ENCODE peak calls at places on chromosomes 1 and 21, in seven cellular contexts. One of them, this sample, is unnamed. For H3K27me3, the result is how much of the 10 kb centered on the place peaks cover.

GRCh38 chr1:223129229-223129851 is 13.7 kb downstream of the TLR5 start:
- DNase-seq in IMR-90: peak
- DNase-seq in lower lobe of right lung: peak
- DNase-seq in neural progenitor cell: peak
- DNase-seq in esophagus squamous epithelium: no peak
- DNase-seq in ovary: peak
- DNase-seq in brain microvascular endothelial cell: peak
- DNase-seq in this sample: peak

GRCh38 chr1:40435876-40436275 is 14.4 kb upstream of the ZFP69B start:
- DNase-seq in neural progenitor cell: no peak
- DNase-seq in lower lobe of right lung: no peak
- DNase-seq in brain microvascular endothelial cell: no peak
- DNase-seq in ovary: no peak
- DNase-seq in IMR-90: peak
- DNase-seq in esophagus squamous epithelium: no peak
- DNase-seq in this sample: no peak

GRCh38 chr1:88302843-88303486 is 381.1 kb upstream of the PKN2 start:
- DNase-seq in neural progenitor cell: peak
- DNase-seq in esophagus squamous epithelium: no peak
- DNase-seq in ovary: peak
- DNase-seq in lower lobe of right lung: no peak
- DNase-seq in brain microvascular endothelial cell: peak
- DNase-seq in IMR-90: peak
- DNase-seq in this sample: peak

GRCh38 chr1:233828480-233828879 is 76.0 kb upstream of the SLC35F3 start:
- DNase-seq in lower lobe of right lung: no peak
- DNase-seq in esophagus squamous epithelium: no peak
- DNase-seq in ovary: no peak
- DNase-seq in IMR-90: no peak
- DNase-seq in brain microvascular endothelial cell: no peak
- DNase-seq in neural progenitor cell: no peak
- DNase-seq in this sample: no peak

GRCh38 chr1:152870831-152871730 is 7.0 kb upstream of the SMCP start:
- DNase-seq in esophagus squamous epithelium: no peak
- DNase-seq in ovary: no peak
- DNase-seq in brain microvascular endothelial cell: no peak
- DNase-seq in IMR-90: peak
- DNase-seq in lower lobe of right lung: no peak
- DNase-seq in neural progenitor cell: peak
- DNase-seq in this sample: peak

GRCh38 chr1:213987876-213988638 is at the start of gene PROX1:
- DNase-seq in esophagus squamous epithelium: no peak
- DNase-seq in lower lobe of right lung: peak
- DNase-seq in neural progenitor cell: peak
- DNase-seq in IMR-90: peak
- DNase-seq in brain microvascular endothelial cell: peak
- DNase-seq in ovary: peak
- DNase-seq in this sample: peak

GRCh38 chr1:9884805-9885204 is 25.3 kb downstream of the CTNNBIP1 start:
- DNase-seq in IMR-90: no peak
- DNase-seq in ovary: no peak
- DNase-seq in neural progenitor cell: no peak
- DNase-seq in esophagus squamous epithelium: no peak
- DNase-seq in lower lobe of right lung: no peak
- DNase-seq in brain microvascular endothelial cell: no peak
- DNase-seq in this sample: no peak

GRCh38 chr1:34280509-34280908 is 103.8 kb downstream of the C1orf94 start:
- DNase-seq in esophagus squamous epithelium: no peak
- DNase-seq in IMR-90: no peak
- DNase-seq in ovary: no peak
- DNase-seq in brain microvascular endothelial cell: no peak
- DNase-seq in lower lobe of right lung: no peak
- DNase-seq in neural progenitor cell: no peak
- DNase-seq in this sample: no peak

GRCh38 chr1:205492201-205492667 is 12.2 kb upstream of the CDK18 start:
- DNase-seq in lower lobe of right lung: no peak
- DNase-seq in IMR-90: no peak
- DNase-seq in ovary: no peak
- DNase-seq in neural progenitor cell: no peak
- DNase-seq in esophagus squamous epithelium: no peak
- DNase-seq in brain microvascular endothelial cell: no peak
- DNase-seq in this sample: peak

GRCh38 chr1:92601044-92601443 is 114.3 kb upstream of the GFI1 start:
- DNase-seq in esophagus squamous epithelium: no peak
- DNase-seq in lower lobe of right lung: no peak
- DNase-seq in brain microvascular endothelial cell: no peak
- DNase-seq in ovary: no peak
- DNase-seq in IMR-90: no peak
- DNase-seq in neural progenitor cell: no peak
- DNase-seq in this sample: no peak

GRCh38 chr1:161727343-161727924 is 6.1 kb downstream of the FCRLB start:
- DNase-seq in esophagus squamous epithelium: no peak
- DNase-seq in ovary: no peak
- DNase-seq in IMR-90: peak
- DNase-seq in brain microvascular endothelial cell: peak
- DNase-seq in lower lobe of right lung: no peak
- DNase-seq in neural progenitor cell: no peak
- DNase-seq in this sample: no peak

GRCh38 chr1:10339815-10340214 is 59.0 kb upstream of the PGD start:
- DNase-seq in neural progenitor cell: peak
- DNase-seq in brain microvascular endothelial cell: peak
- DNase-seq in esophagus squamous epithelium: no peak
- DNase-seq in IMR-90: peak
- DNase-seq in ovary: no peak
- DNase-seq in lower lobe of right lung: no peak
- DNase-seq in this sample: peak

GRCh38 chr1:165842363-165843129 is 15.1 kb downstream of the UCK2 start:
- DNase-seq in brain microvascular endothelial cell: peak
- DNase-seq in ovary: no peak
- DNase-seq in IMR-90: peak
- DNase-seq in lower lobe of right lung: no peak
- DNase-seq in neural progenitor cell: no peak
- DNase-seq in esophagus squamous epithelium: no peak
- DNase-seq in this sample: peak

GRCh38 chr1:170461762-170462384 is 70.1 kb upstream of the GORAB start:
- DNase-seq in ovary: peak
- DNase-seq in esophagus squamous epithelium: no peak
- DNase-seq in brain microvascular endothelial cell: peak
- DNase-seq in neural progenitor cell: no peak
- DNase-seq in lower lobe of right lung: no peak
- DNase-seq in IMR-90: peak
- DNase-seq in this sample: no peak

GRCh38 chr1:97120821-97121220 is 399.2 kb downstream of the PTBP2 start:
- DNase-seq in ovary: no peak
- DNase-seq in lower lobe of right lung: no peak
- DNase-seq in esophagus squamous epithelium: no peak
- DNase-seq in brain microvascular endothelial cell: no peak
- DNase-seq in neural progenitor cell: no peak
- DNase-seq in IMR-90: no peak
- DNase-seq in this sample: no peak

GRCh38 chr21:14988760-14989159 is 76.0 kb downstream of the NRIP1 start:
- DNase-seq in esophagus squamous epithelium: no peak
- DNase-seq in lower lobe of right lung: no peak
- DNase-seq in IMR-90: no peak
- DNase-seq in neural progenitor cell: peak
- DNase-seq in ovary: no peak
- DNase-seq in brain microvascular endothelial cell: no peak
- DNase-seq in this sample: no peak

GRCh38 chr21:45723049-45723958 is 79.8 kb downstream of the PCBP3 start:
- DNase-seq in ovary: no peak
- DNase-seq in IMR-90: no peak
- DNase-seq in lower lobe of right lung: no peak
- DNase-seq in esophagus squamous epithelium: no peak
- DNase-seq in brain microvascular endothelial cell: no peak
- DNase-seq in neural progenitor cell: no peak
- DNase-seq in this sample: no peak

GRCh38 chr21:45724994-45725843 is 81.7 kb downstream of the PCBP3 start:
- DNase-seq in brain microvascular endothelial cell: no peak
- DNase-seq in neural progenitor cell: no peak
- DNase-seq in esophagus squamous epithelium: no peak
- DNase-seq in ovary: no peak
- DNase-seq in IMR-90: no peak
- DNase-seq in lower lobe of right lung: no peak
- DNase-seq in this sample: no peak

GRCh38 chr21:45725844-45726200 is 82.3 kb downstream of the PCBP3 start:
- DNase-seq in IMR-90: no peak
- DNase-seq in neural progenitor cell: no peak
- DNase-seq in ovary: no peak
- DNase-seq in lower lobe of right lung: no peak
- DNase-seq in esophagus squamous epithelium: no peak
- DNase-seq in brain microvascular endothelial cell: no peak
- DNase-seq in this sample: no peak

GRCh38 chr21:45726438-45726837 is 82.9 kb downstream of the PCBP3 start:
- DNase-seq in IMR-90: no peak
- DNase-seq in esophagus squamous epithelium: no peak
- DNase-seq in ovary: no peak
- DNase-seq in neural progenitor cell: no peak
- DNase-seq in lower lobe of right lung: no peak
- DNase-seq in brain microvascular endothelial cell: no peak
- DNase-seq in this sample: no peak

DNA sequence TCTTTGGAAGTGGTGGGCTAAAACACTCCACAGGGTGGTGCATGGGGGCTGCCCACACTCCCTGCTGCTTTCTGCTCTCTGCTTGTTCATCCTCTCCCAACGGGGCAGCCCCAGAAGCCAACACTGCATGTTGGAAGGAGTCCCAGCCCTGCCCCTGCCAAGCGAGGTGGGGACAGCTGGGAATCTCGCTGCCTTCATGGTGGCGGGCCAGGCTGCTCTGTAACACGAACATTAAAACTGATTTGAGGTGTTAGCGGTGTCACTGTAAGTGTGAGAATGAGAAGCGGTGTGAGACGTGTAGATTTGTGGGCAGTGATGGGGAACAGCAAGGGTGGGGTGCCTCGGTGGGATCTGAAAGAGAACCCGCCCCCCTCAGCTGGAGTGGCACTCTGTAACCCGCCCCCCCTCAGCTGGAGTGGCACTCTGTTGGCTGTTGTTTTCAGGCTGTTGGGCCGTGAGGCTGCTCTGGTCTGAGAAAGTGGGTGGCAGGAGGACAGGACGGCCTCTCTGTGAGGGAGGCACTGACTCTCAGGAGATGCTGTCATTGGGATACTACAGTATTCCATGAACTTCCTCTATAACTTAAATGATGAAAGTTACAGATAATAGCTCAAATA is 80.9 kb downstream of the PCBP3 start:
- DNase-seq in neural progenitor cell: no peak
- DNase-seq in IMR-90: no peak
- DNase-seq in ovary: no peak
- DNase-seq in brain microvascular endothelial cell: no peak
- DNase-seq in esophagus squamous epithelium: no peak
- DNase-seq in lower lobe of right lung: no peak
- DNase-seq in this sample: no peak
- H3K27me3 ChIP-seq in neural progenitor cell: under half
- H3K27me3 ChIP-seq in IMR-90: under half
- H3K27me3 ChIP-seq in ovary: under half
- H3K27me3 ChIP-seq in brain microvascular endothelial cell: under half
- H3K27me3 ChIP-seq in esophagus squamous epithelium: under half
- H3K27me3 ChIP-seq in lower lobe of right lung: under half
- H3K27me3 ChIP-seq in this sample: under half

GRCh38 chr1:212754715-212755114 is 36.9 kb downstream of the NSL1 start:
- DNase-seq in neural progenitor cell: no peak
- DNase-seq in esophagus squamous epithelium: no peak
- DNase-seq in lower lobe of right lung: no peak
- DNase-seq in ovary: no peak
- DNase-seq in brain microvascular endothelial cell: no peak
- DNase-seq in IMR-90: no peak
- DNase-seq in this sample: peak

GRCh38 chr1:212752256-212752933 is 39.2 kb downstream of the NSL1 start:
- DNase-seq in lower lobe of right lung: no peak
- DNase-seq in esophagus squamous epithelium: no peak
- DNase-seq in IMR-90: peak
- DNase-seq in ovary: no peak
- DNase-seq in brain microvascular endothelial cell: no peak
- DNase-seq in neural progenitor cell: no peak
- DNase-seq in this sample: no peak

GRCh38 chr1:212754193-212754592 is 37.4 kb downstream of the NSL1 start:
- DNase-seq in brain microvascular endothelial cell: no peak
- DNase-seq in lower lobe of right lung: no peak
- DNase-seq in ovary: no peak
- DNase-seq in esophagus squamous epithelium: no peak
- DNase-seq in neural progenitor cell: no peak
- DNase-seq in IMR-90: no peak
- DNase-seq in this sample: no peak

GRCh38 chr1:212752934-212753497 is 38.6 kb downstream of the NSL1 start:
- DNase-seq in neural progenitor cell: no peak
- DNase-seq in ovary: no peak
- DNase-seq in IMR-90: no peak
- DNase-seq in esophagus squamous epithelium: no peak
- DNase-seq in lower lobe of right lung: no peak
- DNase-seq in brain microvascular endothelial cell: no peak
- DNase-seq in this sample: no peak

GRCh38 chr1:212753766-212754165 is 37.8 kb downstream of the NSL1 start:
- DNase-seq in lower lobe of right lung: no peak
- DNase-seq in esophagus squamous epithelium: no peak
- DNase-seq in brain microvascular endothelial cell: no peak
- DNase-seq in IMR-90: no peak
- DNase-seq in neural progenitor cell: no peak
- DNase-seq in ovary: no peak
- DNase-seq in this sample: no peak
- H3K27ac ChIP-seq in lower lobe of right lung: no peak
- H3K27ac ChIP-seq in esophagus squamous epithelium: no peak
- H3K27ac ChIP-seq in brain microvascular endothelial cell: no peak
- H3K27ac ChIP-seq in IMR-90: no peak
- H3K27ac ChIP-seq in neural progenitor cell: no peak
- H3K27ac ChIP-seq in ovary: no peak
- H3K27ac ChIP-seq in this sample: no peak

DNA sequence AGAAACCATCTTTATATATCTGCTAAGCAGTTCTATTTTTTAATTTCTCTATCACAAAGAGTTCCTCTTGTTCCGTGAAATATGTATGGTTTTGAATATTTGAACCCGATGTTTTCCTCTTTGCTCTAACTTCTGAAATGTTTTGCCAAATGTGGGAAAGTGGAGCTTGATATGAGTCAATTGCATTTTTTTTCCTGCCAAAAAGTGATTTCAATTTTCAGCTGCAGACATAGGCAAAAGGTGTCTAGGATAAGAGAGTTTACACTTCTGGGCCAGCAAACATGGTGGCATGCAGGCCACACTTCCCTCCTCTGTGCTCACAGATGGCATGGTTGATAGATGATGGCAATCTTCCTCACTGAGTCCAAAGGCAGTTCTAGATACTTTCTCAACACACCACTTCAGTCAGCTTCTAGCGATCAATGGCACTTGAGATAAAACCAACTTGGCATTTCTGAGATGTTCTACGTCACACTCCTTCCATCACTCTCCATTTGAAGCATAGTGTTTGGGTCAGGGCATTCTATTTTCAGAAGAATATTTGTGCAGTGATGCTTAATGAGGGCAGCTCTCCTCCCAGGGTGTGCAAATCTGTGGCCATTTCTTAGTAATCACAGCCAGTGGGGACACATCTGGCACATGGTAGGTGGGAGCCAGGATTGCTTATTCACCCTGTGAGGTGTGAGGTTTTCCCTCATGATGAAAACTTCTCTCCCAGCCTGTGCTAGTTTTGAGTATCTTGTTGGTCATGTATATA is 54.4 kb upstream of the SCAF4 start:
- DNase-seq in neural progenitor cell: no peak
- DNase-seq in lower lobe of right lung: no peak
- DNase-seq in IMR-90: no peak
- DNase-seq in ovary: no peak
- DNase-seq in esophagus squamous epithelium: no peak
- DNase-seq in brain microvascular endothelial cell: no peak
- DNase-seq in this sample: no peak
- TF ChIP-seq CTCF in neural progenitor cell: no peak
- TF ChIP-seq CTCF in lower lobe of right lung: no peak
- TF ChIP-seq CTCF in IMR-90: no peak
- TF ChIP-seq CTCF in ovary: no peak
- TF ChIP-seq CTCF in esophagus squamous epithelium: no peak
- TF ChIP-seq CTCF in brain microvascular endothelial cell: no peak
- TF ChIP-seq CTCF in this sample: no peak

GRCh38 chr1:37315236-37315870 is 159.0 kb upstream of the ZC3H12A start:
- DNase-seq in IMR-90: no peak
- DNase-seq in brain microvascular endothelial cell: no peak
- DNase-seq in ovary: no peak
- DNase-seq in neural progenitor cell: peak
- DNase-seq in lower lobe of right lung: no peak
- DNase-seq in esophagus squamous epithelium: no peak
- DNase-seq in this sample: no peak
- H3K27me3 ChIP-seq in IMR-90: under half
- H3K27me3 ChIP-seq in brain microvascular endothelial cell: under half
- H3K27me3 ChIP-seq in ovary: under half
- H3K27me3 ChIP-seq in neural progenitor cell: under half
- H3K27me3 ChIP-seq in lower lobe of right lung: half or more
- H3K27me3 ChIP-seq in esophagus squamous epithelium: under half
- H3K27me3 ChIP-seq in this sample: under half